ENCODE peak calls at places on chromosomes 16 and 17, in five cellular contexts. X is GM23338, K is ACHN, F is cerebellar nuclear complex, N is psoas muscle. D is an unnamed sample.

GRCh38 chr16:66427036-66427446 is at the start of gene BEAN1:
- DNase-seq in K (peak), F (no peak), N (no peak), X (peak), D (no peak)

GRCh38 chr17:21679256-21680146 is 12.8 kb upstream of the KCNJ18 start:
- DNase-seq in F (no peak), N (no peak), X (no peak), K (no peak), D (no peak)

GRCh38 chr16:31365131-31365865 is 10.3 kb downstream of the ITGAX start:
- DNase-seq in N (peak), X (no peak), K (no peak), F (no peak), D (no peak)

GRCh38 chr16:16041196-16041892 is 91.9 kb downstream of the ABCC1 start:
- DNase-seq in X (peak), F (no peak), K (no peak), N (no peak), D (no peak)

GRCh38 chr17:77011173-77012011 is 129.4 kb upstream of the SEC14L1 start:
- DNase-seq in F (no peak), K (peak), N (no peak), X (peak), D (no peak)

GRCh38 chr17:48597775-48598631 is 4.4 kb upstream of the HOXB5 start:
- DNase-seq in X (peak), F (no peak), K (peak), N (peak), D (no peak)

GRCh38 chr16:29943846-29944669 is 17.8 kb upstream of the TMEM219 start:
- DNase-seq in X (peak), F (no peak), K (peak), N (no peak), D (no peak)

GRCh38 chr16:27175888-27176287 is 27.4 kb upstream of the KDM8 start:
- DNase-seq in F (no peak), K (no peak), N (no peak), X (peak), D (no peak)

GRCh38 chr17:77436058-77436442 is 295.3 kb downstream of the SEC14L1 start:
- DNase-seq in X (peak), N (no peak), K (no peak), F (no peak), D (no peak)

GRCh38 chr16:46743232-46743719 is 4.9 kb downstream of the MYLK3 start:
- DNase-seq in F (no peak), X (peak), N (no peak), K (no peak), D (no peak)

GRCh38 chr17:67746704-67747571 is 29.2 kb downstream of the NOL11 start:
- DNase-seq in F (no peak), K (no peak), X (no peak), N (no peak), D (no peak)

GRCh38 chr17:72342582-72343527 is 222.0 kb downstream of the SOX9 start:
- DNase-seq in K (peak), X (peak), N (peak), F (no peak), D (no peak)

GRCh38 chr17:1368588-1368987 is 31.4 kb downstream of the YWHAE start:
- DNase-seq in X (no peak), F (no peak), N (no peak), K (no peak), D (no peak)

GRCh38 chr16:74743668-74744299 is 30.8 kb downstream of the FA2H start:
- DNase-seq in X (no peak), N (no peak), K (peak), F (no peak), D (no peak)

GRCh38 chr17:71118039-71118438 is 948.7 kb downstream of the KCNJ2 start:
- DNase-seq in F (no peak), K (peak), N (no peak), X (peak), D (no peak)

GRCh38 chr17:30117548-30118155 is 1.0 kb downstream of the NSRP1 start:
- DNase-seq in K (no peak), F (no peak), N (no peak), X (no peak), D (no peak)

GRCh38 chr16:17802566-17802965 is 331.8 kb upstream of the XYLT1 start:
- DNase-seq in X (no peak), N (no peak), K (no peak), F (no peak), D (no peak)

GRCh38 chr17:43578699-43579569 is 32.8 kb upstream of the ETV4 start:
- DNase-seq in K (peak), N (peak), X (peak), F (no peak), D (no peak)

GRCh38 chr17:81528651-81529436 is 667 bp downstream of the FSCN2 start:
- DNase-seq in K (no peak), X (no peak), F (no peak), N (no peak), D (no peak)

GRCh38 chr17:57109393-57110151 is 24.5 kb downstream of the AKAP1 start:
- DNase-seq in N (peak), F (no peak), X (peak), K (no peak), D (no peak)

GRCh38 chr17:78679495-78680395 is 102.3 kb downstream of the CYTH1 start:
- DNase-seq in X (no peak), F (peak), K (no peak), N (no peak), D (no peak)

GRCh38 chr17:10059684-10060211 is 138.7 kb downstream of the GAS7 start:
- DNase-seq in K (no peak), N (peak), X (peak), F (no peak), D (no peak)

D was measured in thoracic aorta.